ENCODE peak calls at places on chromosomes 11 and 22, in six cellular contexts. One of them, this sample, is unnamed.

GRCh38 chr22:50612715-50613221 is 12.2 kb downstream of the MAPK8IP2 start:
- DNase-seq in neural progenitor cell: peak; percentile 52
- DNase-seq in activated T-cell treated with anti-CD3 and anti-CD28 coated beads, Interleukin-2, amount 50 U/mL, for 1 hour: no peak
- DNase-seq in astrocyte of the hippocampus: no peak
- DNase-seq in nephron progenitor cell: no peak
- DNase-seq in ureter: no peak
- DNase-seq in this sample: no peak

GRCh38 chr22:38569181-38569971 is 607 bp downstream of the DMC1 start:
- DNase-seq in nephron progenitor cell: peak; percentile 31
- DNase-seq in astrocyte of the hippocampus: no peak
- DNase-seq in neural progenitor cell: no peak
- DNase-seq in activated T-cell treated with anti-CD3 and anti-CD28 coated beads, Interleukin-2, amount 50 U/mL, for 1 hour: no peak
- DNase-seq in ureter: no peak
- DNase-seq in this sample: no peak

GRCh38 chr11:63510360-63511130 is 4.7 kb downstream of the LGALS12 start:
- DNase-seq in astrocyte of the hippocampus: peak; percentile 46
- DNase-seq in nephron progenitor cell: no peak
- DNase-seq in ureter: no peak
- DNase-seq in neural progenitor cell: peak; percentile 11
- DNase-seq in activated T-cell treated with anti-CD3 and anti-CD28 coated beads, Interleukin-2, amount 50 U/mL, for 1 hour: no peak
- DNase-seq in this sample: no peak

GRCh38 chr11:35106595-35106994 is 32.4 kb upstream of the CD44 start:
- DNase-seq in neural progenitor cell: no peak
- DNase-seq in astrocyte of the hippocampus: no peak
- DNase-seq in ureter: no peak
- DNase-seq in activated T-cell treated with anti-CD3 and anti-CD28 coated beads, Interleukin-2, amount 50 U/mL, for 1 hour: no peak
- DNase-seq in nephron progenitor cell: no peak
- DNase-seq in this sample: no peak

GRCh38 chr11:115580927-115581680 is 76.9 kb upstream of the CADM1 start:
- DNase-seq in ureter: peak; percentile 56
- DNase-seq in astrocyte of the hippocampus: peak; percentile 48
- DNase-seq in nephron progenitor cell: peak; percentile 72
- DNase-seq in neural progenitor cell: no peak
- DNase-seq in activated T-cell treated with anti-CD3 and anti-CD28 coated beads, Interleukin-2, amount 50 U/mL, for 1 hour: no peak
- DNase-seq in this sample: no peak

GRCh38 chr11:84890706-84891105 is 736.4 kb downstream of the DLG2 start:
- DNase-seq in neural progenitor cell: peak; percentile 91
- DNase-seq in ureter: no peak
- DNase-seq in nephron progenitor cell: peak; percentile 8
- DNase-seq in astrocyte of the hippocampus: peak; percentile 16
- DNase-seq in activated T-cell treated with anti-CD3 and anti-CD28 coated beads, Interleukin-2, amount 50 U/mL, for 1 hour: no peak
- DNase-seq in this sample: no peak

GRCh38 chr11:37946155-37946766 is 1348.2 kb upstream of the RAG2 start:
- DNase-seq in astrocyte of the hippocampus: peak; percentile 50
- DNase-seq in nephron progenitor cell: peak; percentile 35
- DNase-seq in neural progenitor cell: peak; percentile 60
- DNase-seq in ureter: no peak
- DNase-seq in activated T-cell treated with anti-CD3 and anti-CD28 coated beads, Interleukin-2, amount 50 U/mL, for 1 hour: no peak
- DNase-seq in this sample: no peak

GRCh38 chr22:42396621-42397331 is 35.4 kb downstream of the NFAM1 start:
- DNase-seq in astrocyte of the hippocampus: no peak
- DNase-seq in activated T-cell treated with anti-CD3 and anti-CD28 coated beads, Interleukin-2, amount 50 U/mL, for 1 hour: peak; percentile 24
- DNase-seq in ureter: no peak
- DNase-seq in nephron progenitor cell: no peak
- DNase-seq in neural progenitor cell: no peak
- DNase-seq in this sample: no peak

GRCh38 chr11:47552581-47553416 is at the start of gene CELF1:
- DNase-seq in neural progenitor cell: peak; percentile 98
- DNase-seq in activated T-cell treated with anti-CD3 and anti-CD28 coated beads, Interleukin-2, amount 50 U/mL, for 1 hour: peak; percentile 93
- DNase-seq in astrocyte of the hippocampus: peak; percentile 97
- DNase-seq in nephron progenitor cell: peak; percentile 93
- DNase-seq in ureter: peak; percentile 92
- DNase-seq in this sample: peak; percentile 92

GRCh38 chr11:73249304-73249703 is 22.8 kb upstream of the P2RY6 start:
- DNase-seq in nephron progenitor cell: no peak
- DNase-seq in ureter: no peak
- DNase-seq in astrocyte of the hippocampus: peak; percentile 65
- DNase-seq in neural progenitor cell: no peak
- DNase-seq in activated T-cell treated with anti-CD3 and anti-CD28 coated beads, Interleukin-2, amount 50 U/mL, for 1 hour: no peak
- DNase-seq in this sample: no peak

GRCh38 chr11:130763087-130763980 is 152.9 kb downstream of the SNX19 start:
- DNase-seq in ureter: no peak
- DNase-seq in astrocyte of the hippocampus: no peak
- DNase-seq in activated T-cell treated with anti-CD3 and anti-CD28 coated beads, Interleukin-2, amount 50 U/mL, for 1 hour: no peak
- DNase-seq in neural progenitor cell: no peak
- DNase-seq in nephron progenitor cell: no peak
- DNase-seq in this sample: no peak

GRCh38 chr22:32348031-32348611 is 9.5 kb upstream of the RFPL3 start:
- DNase-seq in ureter: no peak
- DNase-seq in activated T-cell treated with anti-CD3 and anti-CD28 coated beads, Interleukin-2, amount 50 U/mL, for 1 hour: no peak
- DNase-seq in astrocyte of the hippocampus: no peak
- DNase-seq in neural progenitor cell: no peak
- DNase-seq in nephron progenitor cell: no peak
- DNase-seq in this sample: no peak

GRCh38 chr11:119382101-119382500 is 611 bp upstream of the USP2 start:
- DNase-seq in astrocyte of the hippocampus: no peak
- DNase-seq in activated T-cell treated with anti-CD3 and anti-CD28 coated beads, Interleukin-2, amount 50 U/mL, for 1 hour: no peak
- DNase-seq in nephron progenitor cell: no peak
- DNase-seq in neural progenitor cell: no peak
- DNase-seq in ureter: no peak
- DNase-seq in this sample: no peak

GRCh38 chr11:120432056-120433018 is 79.2 kb upstream of the GRIK4 start:
- DNase-seq in ureter: peak; percentile 63
- DNase-seq in astrocyte of the hippocampus: peak; percentile 98
- DNase-seq in activated T-cell treated with anti-CD3 and anti-CD28 coated beads, Interleukin-2, amount 50 U/mL, for 1 hour: no peak
- DNase-seq in neural progenitor cell: no peak
- DNase-seq in nephron progenitor cell: no peak
- DNase-seq in this sample: peak; percentile 68

GRCh38 chr22:50731811-50732624 is 6.0 kb upstream of the ACR start:
- DNase-seq in astrocyte of the hippocampus: peak; percentile 44
- DNase-seq in activated T-cell treated with anti-CD3 and anti-CD28 coated beads, Interleukin-2, amount 50 U/mL, for 1 hour: peak; percentile 64
- DNase-seq in nephron progenitor cell: peak; percentile 47
- DNase-seq in ureter: peak; percentile 60
- DNase-seq in neural progenitor cell: peak; percentile 43
- DNase-seq in this sample: peak; percentile 49

GRCh38 chr11:82814379-82814778 is 80.7 kb upstream of the FAM181B start:
- DNase-seq in astrocyte of the hippocampus: no peak
- DNase-seq in nephron progenitor cell: no peak
- DNase-seq in ureter: no peak
- DNase-seq in neural progenitor cell: peak; percentile 86
- DNase-seq in activated T-cell treated with anti-CD3 and anti-CD28 coated beads, Interleukin-2, amount 50 U/mL, for 1 hour: no peak
- DNase-seq in this sample: no peak

GRCh38 chr22:43743131-43743530 is 69.0 kb downstream of the EFCAB6 start:
- DNase-seq in neural progenitor cell: peak; percentile 66
- DNase-seq in ureter: no peak
- DNase-seq in astrocyte of the hippocampus: no peak
- DNase-seq in nephron progenitor cell: peak; percentile 26
- DNase-seq in activated T-cell treated with anti-CD3 and anti-CD28 coated beads, Interleukin-2, amount 50 U/mL, for 1 hour: no peak
- DNase-seq in this sample: no peak

GRCh38 chr11:115147243-115147807 is 356.9 kb downstream of the CADM1 start:
- DNase-seq in astrocyte of the hippocampus: no peak
- DNase-seq in activated T-cell treated with anti-CD3 and anti-CD28 coated beads, Interleukin-2, amount 50 U/mL, for 1 hour: no peak
- DNase-seq in neural progenitor cell: no peak
- DNase-seq in ureter: no peak
- DNase-seq in nephron progenitor cell: no peak
- DNase-seq in this sample: no peak

This sample was measured in lung.